ENCODE peak calls at places on chromosome 1, in nine cellular contexts. One of them, this sample, is unnamed.

GRCh38 chr1:30437059-30437576 is 286.3 kb downstream of the MATN1 start:
- DNase-seq in GM12864: no peak
- DNase-seq in CD8-positive, alpha-beta memory T cell: no peak
- DNase-seq in epithelial cell of esophagus: no peak
- DNase-seq in effector CD4-positive, alpha-beta T cell: no peak
- DNase-seq in activated CD4-positive, alpha-beta T cell treated with anti-CD3 and anti-CD28 coated beads, Interleukin-2, amount 10 ng/mL, durations not matched to agents 7 days and 5 days: no peak
- DNase-seq in DMS 273 treated with DMSO at 0.1 percent for 48 hours: no peak
- DNase-seq in HTR-8/SVneo: no peak
- DNase-seq in AG10803: no peak
- DNase-seq in this sample: no peak

GRCh38 chr1:29581256-29581655 is 344.9 kb downstream of the PTPRU start:
- DNase-seq in GM12864: no peak
- DNase-seq in CD8-positive, alpha-beta memory T cell: no peak
- DNase-seq in epithelial cell of esophagus: peak; percentile 42
- DNase-seq in effector CD4-positive, alpha-beta T cell: no peak
- DNase-seq in activated CD4-positive, alpha-beta T cell treated with anti-CD3 and anti-CD28 coated beads, Interleukin-2, amount 10 ng/mL, durations not matched to agents 7 days and 5 days: no peak
- DNase-seq in DMS 273 treated with DMSO at 0.1 percent for 48 hours: no peak
- DNase-seq in HTR-8/SVneo: no peak
- DNase-seq in AG10803: peak; percentile 23
- DNase-seq in this sample: no peak

GRCh38 chr1:15028117-15028516 is 125.4 kb upstream of the TMEM51 start:
- DNase-seq in GM12864: no peak
- DNase-seq in CD8-positive, alpha-beta memory T cell: no peak
- DNase-seq in epithelial cell of esophagus: peak; percentile 82
- DNase-seq in effector CD4-positive, alpha-beta T cell: no peak
- DNase-seq in activated CD4-positive, alpha-beta T cell treated with anti-CD3 and anti-CD28 coated beads, Interleukin-2, amount 10 ng/mL, durations not matched to agents 7 days and 5 days: no peak
- DNase-seq in DMS 273 treated with DMSO at 0.1 percent for 48 hours: no peak
- DNase-seq in HTR-8/SVneo: no peak
- DNase-seq in AG10803: peak; percentile 96
- DNase-seq in this sample: no peak

GRCh38 chr1:4662723-4663122 is 8.3 kb downstream of the AJAP1 start:
- DNase-seq in GM12864: no peak
- DNase-seq in CD8-positive, alpha-beta memory T cell: no peak
- DNase-seq in epithelial cell of esophagus: no peak
- DNase-seq in effector CD4-positive, alpha-beta T cell: no peak
- DNase-seq in activated CD4-positive, alpha-beta T cell treated with anti-CD3 and anti-CD28 coated beads, Interleukin-2, amount 10 ng/mL, durations not matched to agents 7 days and 5 days: no peak
- DNase-seq in DMS 273 treated with DMSO at 0.1 percent for 48 hours: no peak
- DNase-seq in HTR-8/SVneo: no peak
- DNase-seq in AG10803: no peak
- DNase-seq in this sample: no peak

GRCh38 chr1:74422379-74423155 is 89.8 kb downstream of the LRRC53 start:
- DNase-seq in GM12864: no peak
- DNase-seq in CD8-positive, alpha-beta memory T cell: no peak
- DNase-seq in epithelial cell of esophagus: peak; percentile 2
- DNase-seq in effector CD4-positive, alpha-beta T cell: no peak
- DNase-seq in activated CD4-positive, alpha-beta T cell treated with anti-CD3 and anti-CD28 coated beads, Interleukin-2, amount 10 ng/mL, durations not matched to agents 7 days and 5 days: no peak
- DNase-seq in DMS 273 treated with DMSO at 0.1 percent for 48 hours: no peak
- DNase-seq in HTR-8/SVneo: no peak
- DNase-seq in AG10803: no peak
- DNase-seq in this sample: no peak

GRCh38 chr1:154151311-154151710 is 3.6 kb downstream of the NUP210L start:
- DNase-seq in GM12864: no peak
- DNase-seq in CD8-positive, alpha-beta memory T cell: no peak
- DNase-seq in epithelial cell of esophagus: no peak
- DNase-seq in effector CD4-positive, alpha-beta T cell: no peak
- DNase-seq in activated CD4-positive, alpha-beta T cell treated with anti-CD3 and anti-CD28 coated beads, Interleukin-2, amount 10 ng/mL, durations not matched to agents 7 days and 5 days: no peak
- DNase-seq in DMS 273 treated with DMSO at 0.1 percent for 48 hours: no peak
- DNase-seq in HTR-8/SVneo: no peak
- DNase-seq in AG10803: no peak
- DNase-seq in this sample: no peak

GRCh38 chr1:174965006-174965971 is 34.5 kb upstream of the CACYBP start:
- DNase-seq in GM12864: no peak
- DNase-seq in CD8-positive, alpha-beta memory T cell: peak; percentile 63
- DNase-seq in epithelial cell of esophagus: peak; percentile 26
- DNase-seq in effector CD4-positive, alpha-beta T cell: peak; percentile 29
- DNase-seq in activated CD4-positive, alpha-beta T cell treated with anti-CD3 and anti-CD28 coated beads, Interleukin-2, amount 10 ng/mL, durations not matched to agents 7 days and 5 days: peak; percentile 33
- DNase-seq in DMS 273 treated with DMSO at 0.1 percent for 48 hours: no peak
- DNase-seq in HTR-8/SVneo: no peak
- DNase-seq in AG10803: peak; percentile 56
- DNase-seq in this sample: peak; percentile 53

GRCh38 chr1:230399321-230400006 is 26.7 kb downstream of the PGBD5 start:
- DNase-seq in GM12864: no peak
- DNase-seq in CD8-positive, alpha-beta memory T cell: no peak
- DNase-seq in epithelial cell of esophagus: no peak
- DNase-seq in effector CD4-positive, alpha-beta T cell: no peak
- DNase-seq in activated CD4-positive, alpha-beta T cell treated with anti-CD3 and anti-CD28 coated beads, Interleukin-2, amount 10 ng/mL, durations not matched to agents 7 days and 5 days: no peak
- DNase-seq in DMS 273 treated with DMSO at 0.1 percent for 48 hours: no peak
- DNase-seq in HTR-8/SVneo: no peak
- DNase-seq in AG10803: no peak
- DNase-seq in this sample: no peak

GRCh38 chr1:200281451-200281850 is 128.4 kb downstream of the ZNF281 start:
- DNase-seq in GM12864: no peak
- DNase-seq in CD8-positive, alpha-beta memory T cell: no peak
- DNase-seq in epithelial cell of esophagus: no peak
- DNase-seq in effector CD4-positive, alpha-beta T cell: no peak
- DNase-seq in activated CD4-positive, alpha-beta T cell treated with anti-CD3 and anti-CD28 coated beads, Interleukin-2, amount 10 ng/mL, durations not matched to agents 7 days and 5 days: no peak
- DNase-seq in DMS 273 treated with DMSO at 0.1 percent for 48 hours: no peak
- DNase-seq in HTR-8/SVneo: no peak
- DNase-seq in AG10803: peak; percentile 51
- DNase-seq in this sample: no peak

GRCh38 chr1:181538836-181539235 is 55.5 kb downstream of the CACNA1E start:
- DNase-seq in GM12864: no peak
- DNase-seq in CD8-positive, alpha-beta memory T cell: no peak
- DNase-seq in epithelial cell of esophagus: peak; percentile 29
- DNase-seq in effector CD4-positive, alpha-beta T cell: no peak
- DNase-seq in activated CD4-positive, alpha-beta T cell treated with anti-CD3 and anti-CD28 coated beads, Interleukin-2, amount 10 ng/mL, durations not matched to agents 7 days and 5 days: no peak
- DNase-seq in DMS 273 treated with DMSO at 0.1 percent for 48 hours: no peak
- DNase-seq in HTR-8/SVneo: no peak
- DNase-seq in AG10803: no peak
- DNase-seq in this sample: no peak

GRCh38 chr1:81802601-81803422 is 2.1 kb downstream of the ADGRL2 start:
- DNase-seq in GM12864: no peak
- DNase-seq in CD8-positive, alpha-beta memory T cell: no peak
- DNase-seq in epithelial cell of esophagus: peak; percentile 60
- DNase-seq in effector CD4-positive, alpha-beta T cell: no peak
- DNase-seq in activated CD4-positive, alpha-beta T cell treated with anti-CD3 and anti-CD28 coated beads, Interleukin-2, amount 10 ng/mL, durations not matched to agents 7 days and 5 days: no peak
- DNase-seq in DMS 273 treated with DMSO at 0.1 percent for 48 hours: no peak
- DNase-seq in HTR-8/SVneo: no peak
- DNase-seq in AG10803: peak; percentile 44
- DNase-seq in this sample: no peak

GRCh38 chr1:223730471-223730870 is 18.1 kb downstream of the CAPN2 start:
- DNase-seq in GM12864: no peak
- DNase-seq in CD8-positive, alpha-beta memory T cell: no peak
- DNase-seq in epithelial cell of esophagus: no peak
- DNase-seq in effector CD4-positive, alpha-beta T cell: no peak
- DNase-seq in activated CD4-positive, alpha-beta T cell treated with anti-CD3 and anti-CD28 coated beads, Interleukin-2, amount 10 ng/mL, durations not matched to agents 7 days and 5 days: no peak
- DNase-seq in DMS 273 treated with DMSO at 0.1 percent for 48 hours: no peak
- DNase-seq in HTR-8/SVneo: no peak
- DNase-seq in AG10803: peak; percentile 53
- DNase-seq in this sample: no peak

GRCh38 chr1:17527036-17527914 is 12.2 kb upstream of the ARHGEF10L start:
- DNase-seq in GM12864: no peak
- DNase-seq in CD8-positive, alpha-beta memory T cell: no peak
- DNase-seq in epithelial cell of esophagus: no peak
- DNase-seq in effector CD4-positive, alpha-beta T cell: no peak
- DNase-seq in activated CD4-positive, alpha-beta T cell treated with anti-CD3 and anti-CD28 coated beads, Interleukin-2, amount 10 ng/mL, durations not matched to agents 7 days and 5 days: no peak
- DNase-seq in DMS 273 treated with DMSO at 0.1 percent for 48 hours: no peak
- DNase-seq in HTR-8/SVneo: no peak
- DNase-seq in AG10803: peak; percentile 52
- DNase-seq in this sample: no peak

GRCh38 chr1:248886237-248886895 is 19.7 kb upstream of the PGBD2 start:
- DNase-seq in GM12864: no peak
- DNase-seq in CD8-positive, alpha-beta memory T cell: no peak
- DNase-seq in epithelial cell of esophagus: no peak
- DNase-seq in effector CD4-positive, alpha-beta T cell: no peak
- DNase-seq in activated CD4-positive, alpha-beta T cell treated with anti-CD3 and anti-CD28 coated beads, Interleukin-2, amount 10 ng/mL, durations not matched to agents 7 days and 5 days: no peak
- DNase-seq in DMS 273 treated with DMSO at 0.1 percent for 48 hours: peak; percentile 38
- DNase-seq in HTR-8/SVneo: no peak
- DNase-seq in AG10803: peak; percentile 56
- DNase-seq in this sample: no peak

This sample was measured in naive thymus-derived CD8-positive, alpha-beta T cell.